ENCODE peak calls at places on chromosomes 3 and 15, in seven cellular contexts. One of them, this sample, is unnamed.

GRCh38 chr15:70501849-70502248 is 261.5 kb downstream of the UACA start:
- DNase-seq in colonic mucosa: no peak
- DNase-seq in CD8-positive, alpha-beta T cell: no peak
- DNase-seq in body of pancreas: no peak
- DNase-seq in mesenchymal stem cell: no peak
- DNase-seq in adrenal gland: no peak
- DNase-seq in GM23248: no peak
- DNase-seq in this sample: no peak

GRCh38 chr15:44529864-44530604 is 6.9 kb upstream of the EIF3J start:
- DNase-seq in GM23248: no peak
- DNase-seq in adrenal gland: no peak
- DNase-seq in mesenchymal stem cell: no peak
- DNase-seq in colonic mucosa: no peak
- DNase-seq in body of pancreas: no peak
- DNase-seq in CD8-positive, alpha-beta T cell: no peak
- DNase-seq in this sample: no peak

GRCh38 chr3:52574056-52574965 is 37.9 kb downstream of the UQCC5 start:
- DNase-seq in colonic mucosa: no peak
- DNase-seq in mesenchymal stem cell: peak
- DNase-seq in body of pancreas: no peak
- DNase-seq in CD8-positive, alpha-beta T cell: no peak
- DNase-seq in GM23248: no peak
- DNase-seq in adrenal gland: no peak
- DNase-seq in this sample: no peak

GRCh38 chr3:18559323-18559972 is 134.3 kb upstream of the SATB1 start:
- DNase-seq in body of pancreas: peak
- DNase-seq in GM23248: peak
- DNase-seq in mesenchymal stem cell: peak
- DNase-seq in adrenal gland: peak
- DNase-seq in colonic mucosa: peak
- DNase-seq in CD8-positive, alpha-beta T cell: no peak
- DNase-seq in this sample: peak

GRCh38 chr15:95284933-95285401 is 1045.5 kb upstream of the NR2F2 start:
- DNase-seq in CD8-positive, alpha-beta T cell: no peak
- DNase-seq in GM23248: peak
- DNase-seq in colonic mucosa: no peak
- DNase-seq in mesenchymal stem cell: peak
- DNase-seq in adrenal gland: no peak
- DNase-seq in body of pancreas: no peak
- DNase-seq in this sample: no peak

GRCh38 chr3:13217736-13218540 is 144.7 kb upstream of the IQSEC1 start:
- DNase-seq in CD8-positive, alpha-beta T cell: no peak
- DNase-seq in GM23248: peak
- DNase-seq in mesenchymal stem cell: no peak
- DNase-seq in body of pancreas: no peak
- DNase-seq in adrenal gland: no peak
- DNase-seq in colonic mucosa: no peak
- DNase-seq in this sample: no peak

GRCh38 chr3:71005797-71006321 is 577.7 kb downstream of the FOXP1 start:
- DNase-seq in body of pancreas: no peak
- DNase-seq in GM23248: no peak
- DNase-seq in CD8-positive, alpha-beta T cell: no peak
- DNase-seq in mesenchymal stem cell: no peak
- DNase-seq in adrenal gland: no peak
- DNase-seq in colonic mucosa: no peak
- DNase-seq in this sample: no peak

GRCh38 chr3:40477671-40478070 is 749 bp downstream of the ZNF619 start:
- DNase-seq in GM23248: no peak
- DNase-seq in CD8-positive, alpha-beta T cell: no peak
- DNase-seq in mesenchymal stem cell: peak
- DNase-seq in colonic mucosa: no peak
- DNase-seq in adrenal gland: no peak
- DNase-seq in body of pancreas: no peak
- DNase-seq in this sample: no peak

DNA sequence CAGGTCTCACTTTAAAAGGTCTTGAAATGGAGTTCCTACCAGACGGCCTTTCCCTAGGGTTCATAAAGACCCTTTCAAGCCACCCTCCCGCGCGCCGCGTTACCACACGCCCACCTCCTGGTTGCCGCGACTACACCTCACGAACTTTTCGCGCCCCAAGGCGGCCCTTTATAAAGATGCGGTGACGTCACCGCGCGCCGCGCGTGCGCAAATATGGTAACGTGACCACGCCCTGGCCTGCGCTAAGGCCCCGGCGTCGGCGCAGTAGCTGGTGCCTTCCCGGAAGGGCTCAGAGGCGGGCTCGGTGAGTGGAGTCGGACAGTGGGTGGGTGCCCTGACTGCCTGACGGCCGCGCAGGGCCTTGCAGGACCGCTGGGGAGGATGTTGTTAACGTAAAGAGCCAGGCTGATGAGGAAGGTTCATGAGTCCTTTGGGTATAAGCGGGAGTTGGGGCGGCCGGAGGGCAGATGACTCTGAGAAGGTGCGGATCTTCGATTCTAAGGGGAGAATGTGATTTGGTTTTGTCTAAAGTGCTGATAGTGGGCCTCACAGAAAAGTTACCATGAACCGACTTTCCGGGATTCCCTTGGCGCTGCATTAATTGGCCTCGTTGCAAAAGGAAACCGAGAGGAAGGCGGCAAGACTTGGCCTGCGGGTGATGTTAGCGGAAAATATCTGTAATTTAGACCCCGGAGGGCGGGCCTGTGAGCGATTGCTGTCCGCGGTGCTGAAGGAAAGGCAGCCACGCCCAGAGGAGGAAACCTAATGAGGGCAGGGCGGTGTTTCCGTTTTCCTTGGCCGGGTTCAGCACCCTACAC is 54.4 kb downstream of the FEZF2 start:
- DNase-seq in body of pancreas: peak
- DNase-seq in adrenal gland: peak
- DNase-seq in GM23248: peak
- DNase-seq in colonic mucosa: peak
- DNase-seq in CD8-positive, alpha-beta T cell: peak
- DNase-seq in mesenchymal stem cell: peak
- DNase-seq in this sample: peak
- H3K27ac ChIP-seq in body of pancreas: peak
- H3K27ac ChIP-seq in adrenal gland: peak
- H3K27ac ChIP-seq in GM23248: peak
- H3K27ac ChIP-seq in colonic mucosa: no peak
- H3K27ac ChIP-seq in CD8-positive, alpha-beta T cell: no peak
- H3K27ac ChIP-seq in mesenchymal stem cell: peak
- H3K27ac ChIP-seq in this sample: peak

GRCh38 chr3:170697131-170697530 is 111.3 kb upstream of the SLC7A14 start:
- DNase-seq in CD8-positive, alpha-beta T cell: no peak
- DNase-seq in body of pancreas: no peak
- DNase-seq in colonic mucosa: no peak
- DNase-seq in mesenchymal stem cell: no peak
- DNase-seq in adrenal gland: no peak
- DNase-seq in GM23248: no peak
- DNase-seq in this sample: no peak

GRCh38 chr3:170700054-170700404 is 114.2 kb upstream of the SLC7A14 start:
- DNase-seq in GM23248: no peak
- DNase-seq in mesenchymal stem cell: no peak
- DNase-seq in CD8-positive, alpha-beta T cell: no peak
- DNase-seq in body of pancreas: no peak
- DNase-seq in colonic mucosa: no peak
- DNase-seq in adrenal gland: no peak
- DNase-seq in this sample: no peak

GRCh38 chr3:170701696-170702678 is 116.1 kb upstream of the SLC7A14 start:
- DNase-seq in mesenchymal stem cell: no peak
- DNase-seq in body of pancreas: no peak
- DNase-seq in colonic mucosa: no peak
- DNase-seq in GM23248: peak
- DNase-seq in CD8-positive, alpha-beta T cell: no peak
- DNase-seq in adrenal gland: no peak
- DNase-seq in this sample: no peak

GRCh38 chr3:170697803-170698350 is 112.0 kb upstream of the SLC7A14 start:
- DNase-seq in mesenchymal stem cell: no peak
- DNase-seq in CD8-positive, alpha-beta T cell: no peak
- DNase-seq in adrenal gland: no peak
- DNase-seq in GM23248: no peak
- DNase-seq in colonic mucosa: no peak
- DNase-seq in body of pancreas: no peak
- DNase-seq in this sample: no peak

GRCh38 chr3:170699158-170700053 is 113.5 kb upstream of the SLC7A14 start:
- DNase-seq in adrenal gland: no peak
- DNase-seq in GM23248: no peak
- DNase-seq in body of pancreas: no peak
- DNase-seq in colonic mucosa: no peak
- DNase-seq in mesenchymal stem cell: no peak
- DNase-seq in CD8-positive, alpha-beta T cell: no peak
- DNase-seq in this sample: no peak
- H3K27ac ChIP-seq in adrenal gland: no peak
- H3K27ac ChIP-seq in GM23248: no peak
- H3K27ac ChIP-seq in body of pancreas: no peak
- H3K27ac ChIP-seq in colonic mucosa: no peak
- H3K27ac ChIP-seq in mesenchymal stem cell: no peak
- H3K27ac ChIP-seq in CD8-positive, alpha-beta T cell: no peak
- H3K27ac ChIP-seq in this sample: no peak

DNA sequence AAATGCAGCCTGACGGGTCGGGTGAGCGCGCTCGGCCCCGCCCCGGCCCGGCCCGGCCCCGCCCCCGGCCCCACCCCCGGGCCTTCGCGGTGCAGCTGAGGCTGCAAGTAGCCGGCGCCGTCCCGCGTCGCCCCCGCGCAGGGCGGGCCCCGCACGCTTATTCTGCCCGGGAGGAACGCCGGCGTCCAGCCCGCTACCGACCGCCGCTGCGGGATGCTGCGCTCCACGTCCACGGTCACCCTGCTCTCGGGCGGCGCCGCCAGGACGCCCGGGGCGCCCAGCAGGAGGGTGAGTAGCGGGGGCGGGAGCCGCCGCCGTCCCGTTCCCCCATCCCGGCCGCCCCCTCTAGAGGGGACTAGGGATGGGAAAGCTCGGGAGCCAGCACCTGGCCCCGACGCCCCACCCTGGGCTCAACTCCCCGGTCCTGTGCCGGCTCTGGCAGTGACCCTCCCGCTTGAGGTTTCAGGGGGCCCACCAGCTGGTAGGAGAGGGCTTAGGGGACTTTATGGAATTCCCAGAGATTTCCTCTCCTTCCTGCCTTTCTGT is at the start of gene MYZAP:
- DNase-seq in adrenal gland: peak
- DNase-seq in CD8-positive, alpha-beta T cell: no peak
- DNase-seq in colonic mucosa: peak
- DNase-seq in GM23248: peak
- DNase-seq in body of pancreas: peak
- DNase-seq in mesenchymal stem cell: peak
- DNase-seq in this sample: peak
- H3K27ac ChIP-seq in adrenal gland: peak
- H3K27ac ChIP-seq in CD8-positive, alpha-beta T cell: no peak
- H3K27ac ChIP-seq in colonic mucosa: no peak
- H3K27ac ChIP-seq in GM23248: no peak
- H3K27ac ChIP-seq in body of pancreas: peak
- H3K27ac ChIP-seq in mesenchymal stem cell: no peak
- H3K27ac ChIP-seq in this sample: peak

GRCh38 chr15:28896944-28897343 is 11.2 kb downstream of the APBA2 start:
- DNase-seq in colonic mucosa: no peak
- DNase-seq in GM23248: peak
- DNase-seq in body of pancreas: no peak
- DNase-seq in adrenal gland: peak
- DNase-seq in CD8-positive, alpha-beta T cell: no peak
- DNase-seq in mesenchymal stem cell: peak
- DNase-seq in this sample: no peak

GRCh38 chr15:28895146-28895545 is 9.4 kb downstream of the APBA2 start:
- DNase-seq in body of pancreas: no peak
- DNase-seq in CD8-positive, alpha-beta T cell: no peak
- DNase-seq in adrenal gland: no peak
- DNase-seq in mesenchymal stem cell: no peak
- DNase-seq in colonic mucosa: no peak
- DNase-seq in GM23248: no peak
- DNase-seq in this sample: no peak

GRCh38 chr15:28895566-28895965 is 9.8 kb downstream of the APBA2 start:
- DNase-seq in mesenchymal stem cell: no peak
- DNase-seq in adrenal gland: no peak
- DNase-seq in CD8-positive, alpha-beta T cell: no peak
- DNase-seq in body of pancreas: no peak
- DNase-seq in GM23248: no peak
- DNase-seq in colonic mucosa: no peak
- DNase-seq in this sample: no peak

GRCh38 chr15:28892789-28893610 is 7.2 kb downstream of the APBA2 start:
- DNase-seq in adrenal gland: no peak
- DNase-seq in mesenchymal stem cell: peak
- DNase-seq in body of pancreas: peak
- DNase-seq in GM23248: peak
- DNase-seq in CD8-positive, alpha-beta T cell: no peak
- DNase-seq in colonic mucosa: no peak
- DNase-seq in this sample: no peak

DNA sequence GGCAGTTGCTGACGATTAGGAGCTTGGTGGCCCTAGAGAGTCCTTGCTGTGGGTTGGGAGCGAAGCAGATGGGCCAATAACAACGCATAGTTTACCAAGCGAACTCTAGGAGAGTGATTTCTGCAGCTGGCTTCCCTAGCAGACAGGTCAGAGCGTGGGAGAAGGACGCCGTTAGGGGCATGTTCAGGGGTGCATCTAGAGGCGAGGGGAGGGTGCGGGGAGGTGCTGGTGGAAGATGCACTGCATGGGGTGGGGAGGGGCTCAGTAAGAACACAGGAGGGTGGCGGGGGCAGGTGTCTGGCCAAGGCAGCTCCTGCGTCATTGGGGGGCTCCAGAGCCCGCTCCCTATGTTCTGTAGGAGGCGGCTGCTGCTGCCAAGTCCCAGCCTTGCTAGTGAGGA is 8.9 kb downstream of the APBA2 start:
- DNase-seq in adrenal gland: no peak
- DNase-seq in body of pancreas: no peak
- DNase-seq in mesenchymal stem cell: no peak
- DNase-seq in colonic mucosa: no peak
- DNase-seq in GM23248: no peak
- DNase-seq in CD8-positive, alpha-beta T cell: no peak
- DNase-seq in this sample: no peak
- H3K27ac ChIP-seq in adrenal gland: no peak
- H3K27ac ChIP-seq in body of pancreas: no peak
- H3K27ac ChIP-seq in mesenchymal stem cell: no peak
- H3K27ac ChIP-seq in colonic mucosa: no peak
- H3K27ac ChIP-seq in GM23248: no peak
- H3K27ac ChIP-seq in CD8-positive, alpha-beta T cell: no peak
- H3K27ac ChIP-seq in this sample: no peak

GRCh38 chr3:15796331-15796730 is 1.4 kb downstream of the ANKRD28 start:
- DNase-seq in body of pancreas: no peak
- DNase-seq in GM23248: no peak
- DNase-seq in colonic mucosa: no peak
- DNase-seq in adrenal gland: no peak
- DNase-seq in mesenchymal stem cell: peak
- DNase-seq in CD8-positive, alpha-beta T cell: no peak
- DNase-seq in this sample: no peak
- H3K27ac ChIP-seq in body of pancreas: peak
- H3K27ac ChIP-seq in GM23248: peak
- H3K27ac ChIP-seq in colonic mucosa: peak
- H3K27ac ChIP-seq in adrenal gland: peak
- H3K27ac ChIP-seq in mesenchymal stem cell: peak
- H3K27ac ChIP-seq in CD8-positive, alpha-beta T cell: no peak
- H3K27ac ChIP-seq in this sample: peak

DNA sequence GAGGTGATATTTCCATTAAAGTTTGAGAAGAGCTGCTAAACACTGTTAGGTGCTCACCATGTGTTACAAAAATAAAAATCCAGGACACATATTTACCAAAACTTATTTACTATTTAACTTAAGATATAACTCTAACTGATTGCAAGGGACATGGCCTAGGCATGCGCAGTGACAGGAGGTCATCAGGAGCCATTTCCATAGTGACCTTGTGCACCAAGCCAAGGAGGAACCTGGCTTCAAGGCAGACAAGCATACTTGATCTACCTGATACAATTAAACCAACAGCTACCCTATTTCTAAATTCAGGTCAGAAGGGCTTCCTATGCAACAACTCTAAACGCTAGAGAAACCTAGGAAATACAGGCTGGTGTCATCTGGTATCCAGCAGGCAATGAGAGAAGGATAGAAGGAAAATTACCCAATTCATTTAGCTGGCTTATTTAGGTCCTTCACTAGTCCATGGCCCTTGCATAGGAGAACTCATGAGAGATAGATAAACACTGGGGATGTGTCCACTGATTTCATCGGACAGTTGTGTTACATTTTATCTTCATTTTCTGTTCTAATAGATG is 134.4 kb downstream of the FOXB1 start:
- DNase-seq in body of pancreas: no peak
- DNase-seq in CD8-positive, alpha-beta T cell: no peak
- DNase-seq in colonic mucosa: no peak
- DNase-seq in adrenal gland: no peak
- DNase-seq in GM23248: no peak
- DNase-seq in mesenchymal stem cell: no peak
- DNase-seq in this sample: no peak
- H3K27ac ChIP-seq in body of pancreas: no peak
- H3K27ac ChIP-seq in CD8-positive, alpha-beta T cell: no peak
- H3K27ac ChIP-seq in colonic mucosa: no peak
- H3K27ac ChIP-seq in adrenal gland: no peak
- H3K27ac ChIP-seq in GM23248: no peak
- H3K27ac ChIP-seq in mesenchymal stem cell: no peak
- H3K27ac ChIP-seq in this sample: no peak

This sample was measured in Peyer's patch.